ENCODE peak calls at places on chromosomes 7 and 10, in eight cellular contexts. One of them, this sample, is unnamed.
A peak's percentile ranks its signal among the peaks of the same experiment; 100 is the strongest.

GRCh38 chr7:78558571-78558970 is 760.0 kb downstream of the PHTF2 start:
- DNase-seq in transverse colon: no peak
- DNase-seq in tibial nerve: no peak
- DNase-seq in ovary: no peak
- DNase-seq in stomach: no peak
- DNase-seq in sigmoid colon: no peak
- DNase-seq in HepG2: no peak
- DNase-seq in suprapubic skin: no peak
- DNase-seq in this sample: no peak

GRCh38 chr10:119026301-119027110 is 3.0 kb upstream of the NANOS1 start:
- DNase-seq in stomach: no peak
- DNase-seq in transverse colon: no peak
- DNase-seq in sigmoid colon: no peak
- DNase-seq in HepG2: no peak
- DNase-seq in tibial nerve: no peak
- DNase-seq in ovary: no peak
- DNase-seq in suprapubic skin: no peak
- DNase-seq in this sample: peak; percentile 92

GRCh38 chr10:51389415-51390342 is 309.7 kb downstream of the CSTF2T start:
- DNase-seq in stomach: peak; percentile 46
- DNase-seq in tibial nerve: no peak
- DNase-seq in suprapubic skin: no peak
- DNase-seq in HepG2: peak; percentile 32
- DNase-seq in ovary: peak; percentile 20
- DNase-seq in sigmoid colon: no peak
- DNase-seq in transverse colon: peak; percentile 74
- DNase-seq in this sample: no peak

GRCh38 chr10:520402-520787 is 169.1 kb downstream of the DIP2C start:
- DNase-seq in stomach: no peak
- DNase-seq in HepG2: no peak
- DNase-seq in tibial nerve: no peak
- DNase-seq in ovary: peak; percentile 57
- DNase-seq in suprapubic skin: no peak
- DNase-seq in sigmoid colon: peak; percentile 77
- DNase-seq in transverse colon: no peak
- DNase-seq in this sample: no peak

GRCh38 chr7:2355079-2356008 is 717 bp downstream of the EIF3B start:
- DNase-seq in sigmoid colon: no peak
- DNase-seq in tibial nerve: no peak
- DNase-seq in transverse colon: peak; percentile 19
- DNase-seq in HepG2: no peak
- DNase-seq in ovary: no peak
- DNase-seq in suprapubic skin: no peak
- DNase-seq in stomach: no peak
- DNase-seq in this sample: no peak

GRCh38 chr7:125126376-125126775 is 196.8 kb upstream of the POT1 start:
- DNase-seq in tibial nerve: no peak
- DNase-seq in HepG2: no peak
- DNase-seq in sigmoid colon: no peak
- DNase-seq in suprapubic skin: no peak
- DNase-seq in ovary: no peak
- DNase-seq in stomach: no peak
- DNase-seq in transverse colon: no peak
- DNase-seq in this sample: no peak

GRCh38 chr7:47497367-47498096 is 84.4 kb downstream of the TNS3 start:
- DNase-seq in transverse colon: no peak
- DNase-seq in sigmoid colon: no peak
- DNase-seq in suprapubic skin: no peak
- DNase-seq in ovary: no peak
- DNase-seq in tibial nerve: no peak
- DNase-seq in stomach: no peak
- DNase-seq in HepG2: no peak
- DNase-seq in this sample: no peak

GRCh38 chr10:71396714-71397339 is at the start of gene CDH23:
- DNase-seq in tibial nerve: no peak
- DNase-seq in suprapubic skin: no peak
- DNase-seq in transverse colon: peak; percentile 38
- DNase-seq in HepG2: no peak
- DNase-seq in sigmoid colon: peak; percentile 70
- DNase-seq in ovary: peak; percentile 78
- DNase-seq in stomach: peak; percentile 35
- DNase-seq in this sample: no peak

GRCh38 chr10:8677642-8678041 is 623.2 kb downstream of the GATA3 start:
- DNase-seq in sigmoid colon: no peak
- DNase-seq in tibial nerve: no peak
- DNase-seq in stomach: no peak
- DNase-seq in transverse colon: no peak
- DNase-seq in ovary: no peak
- DNase-seq in HepG2: no peak
- DNase-seq in suprapubic skin: no peak
- DNase-seq in this sample: no peak

GRCh38 chr10:66180651-66181318 is 745.1 kb upstream of the LRRTM3 start:
- DNase-seq in ovary: no peak
- DNase-seq in stomach: no peak
- DNase-seq in tibial nerve: no peak
- DNase-seq in transverse colon: no peak
- DNase-seq in suprapubic skin: no peak
- DNase-seq in sigmoid colon: no peak
- DNase-seq in HepG2: peak; percentile 52
- DNase-seq in this sample: no peak

GRCh38 chr7:91953618-91954017 is 13.0 kb downstream of the AKAP9 start:
- DNase-seq in stomach: no peak
- DNase-seq in ovary: no peak
- DNase-seq in suprapubic skin: no peak
- DNase-seq in transverse colon: no peak
- DNase-seq in tibial nerve: no peak
- DNase-seq in HepG2: peak; percentile 10
- DNase-seq in sigmoid colon: no peak
- DNase-seq in this sample: no peak

GRCh38 chr10:131843089-131843595 is 57.7 kb upstream of the PPP2R2D start:
- DNase-seq in stomach: no peak
- DNase-seq in transverse colon: no peak
- DNase-seq in sigmoid colon: peak; percentile 27
- DNase-seq in tibial nerve: no peak
- DNase-seq in HepG2: no peak
- DNase-seq in ovary: no peak
- DNase-seq in suprapubic skin: no peak
- DNase-seq in this sample: no peak

GRCh38 chr10:101120884-101121660 is 10.0 kb upstream of the TLX1 start:
- DNase-seq in sigmoid colon: no peak
- DNase-seq in suprapubic skin: no peak
- DNase-seq in stomach: peak; percentile 51
- DNase-seq in transverse colon: peak; percentile 74
- DNase-seq in HepG2: no peak
- DNase-seq in tibial nerve: no peak
- DNase-seq in ovary: no peak
- DNase-seq in this sample: no peak

GRCh38 chr10:49080071-49080470 is 35.3 kb downstream of the VSTM4 start:
- DNase-seq in suprapubic skin: no peak
- DNase-seq in stomach: no peak
- DNase-seq in tibial nerve: no peak
- DNase-seq in sigmoid colon: no peak
- DNase-seq in ovary: peak; percentile 60
- DNase-seq in transverse colon: no peak
- DNase-seq in HepG2: no peak
- DNase-seq in this sample: no peak

GRCh38 chr10:11264481-11265044 is 246.9 kb downstream of the CELF2 start:
- DNase-seq in suprapubic skin: no peak
- DNase-seq in stomach: no peak
- DNase-seq in transverse colon: no peak
- DNase-seq in sigmoid colon: no peak
- DNase-seq in tibial nerve: no peak
- DNase-seq in ovary: no peak
- DNase-seq in HepG2: no peak
- DNase-seq in this sample: no peak

GRCh38 chr10:11272915-11273389 is 255.3 kb downstream of the CELF2 start:
- DNase-seq in suprapubic skin: no peak
- DNase-seq in transverse colon: no peak
- DNase-seq in stomach: no peak
- DNase-seq in sigmoid colon: no peak
- DNase-seq in HepG2: no peak
- DNase-seq in ovary: no peak
- DNase-seq in tibial nerve: no peak
- DNase-seq in this sample: no peak

GRCh38 chr10:11265486-11265885 is 247.8 kb downstream of the CELF2 start:
- DNase-seq in ovary: no peak
- DNase-seq in suprapubic skin: no peak
- DNase-seq in transverse colon: no peak
- DNase-seq in HepG2: no peak
- DNase-seq in stomach: no peak
- DNase-seq in tibial nerve: no peak
- DNase-seq in sigmoid colon: no peak
- DNase-seq in this sample: no peak

GRCh38 chr10:11270858-11271179 is 253.1 kb downstream of the CELF2 start:
- DNase-seq in tibial nerve: no peak
- DNase-seq in HepG2: no peak
- DNase-seq in transverse colon: no peak
- DNase-seq in ovary: no peak
- DNase-seq in sigmoid colon: no peak
- DNase-seq in stomach: no peak
- DNase-seq in suprapubic skin: no peak
- DNase-seq in this sample: no peak

DNA sequence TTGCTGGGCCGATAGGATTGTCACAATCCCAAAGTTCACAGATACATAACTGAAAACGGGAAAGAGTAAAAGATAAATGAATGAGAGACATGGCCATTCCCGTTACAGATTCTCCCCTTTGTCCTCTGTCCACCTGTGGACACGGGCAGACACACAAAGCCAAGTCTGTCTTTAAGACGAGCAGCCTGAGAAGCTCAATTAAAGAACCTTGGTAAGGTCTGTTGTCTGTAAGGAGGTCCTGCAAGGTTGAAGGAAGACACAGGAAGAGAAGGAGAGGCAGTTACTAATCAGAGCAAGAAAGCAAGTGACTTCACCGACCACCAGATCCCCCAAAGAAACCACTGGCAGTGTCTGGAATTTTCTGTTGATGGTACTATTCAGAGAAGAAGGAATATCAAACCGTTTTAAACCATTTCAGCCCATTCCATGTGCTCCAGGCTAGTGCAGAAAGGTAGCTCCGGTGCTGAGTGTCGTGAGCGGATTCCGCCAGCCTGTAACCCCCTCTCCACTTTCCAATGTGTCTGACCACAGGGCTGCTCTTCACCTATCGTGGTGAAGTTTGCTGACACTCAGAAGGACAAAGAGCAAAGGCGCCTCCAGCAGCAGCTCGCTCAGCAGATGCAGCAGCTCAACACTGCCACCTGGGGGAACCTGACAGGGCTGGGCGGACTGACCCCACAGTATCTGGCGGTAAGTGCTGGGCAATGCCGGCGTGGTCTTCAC is 252.6 kb downstream of the CELF2 start:
- DNase-seq in sigmoid colon: peak; percentile 84
- DNase-seq in stomach: peak; percentile 74
- DNase-seq in HepG2: peak; percentile 61
- DNase-seq in transverse colon: peak; percentile 75
- DNase-seq in suprapubic skin: no peak
- DNase-seq in tibial nerve: peak; percentile 71
- DNase-seq in ovary: peak; percentile 78
- DNase-seq in this sample: no peak
- TF ChIP-seq POLR2A in sigmoid colon: no peak
- TF ChIP-seq POLR2A in stomach: no peak
- TF ChIP-seq POLR2A in HepG2: no peak
- TF ChIP-seq POLR2A in transverse colon: no peak
- TF ChIP-seq POLR2A in suprapubic skin: no peak
- TF ChIP-seq POLR2A in tibial nerve: no peak
- TF ChIP-seq POLR2A in ovary: no peak
- TF ChIP-seq POLR2A in this sample: no peak

GRCh38 chr7:105131033-105131656 is 117.1 kb downstream of the KMT2E start:
- DNase-seq in suprapubic skin: no peak
- DNase-seq in HepG2: no peak
- DNase-seq in ovary: no peak
- DNase-seq in stomach: no peak
- DNase-seq in transverse colon: no peak
- DNase-seq in sigmoid colon: no peak
- DNase-seq in tibial nerve: no peak
- DNase-seq in this sample: peak; percentile 17
- TF ChIP-seq EP300 in suprapubic skin: no peak
- TF ChIP-seq EP300 in HepG2: no peak
- TF ChIP-seq EP300 in ovary: no peak
- TF ChIP-seq EP300 in stomach: no peak
- TF ChIP-seq EP300 in transverse colon: no peak
- TF ChIP-seq EP300 in sigmoid colon: no peak
- TF ChIP-seq EP300 in tibial nerve: no peak
- TF ChIP-seq EP300 in this sample: no peak

GRCh38 chr7:140922741-140923345 is 1.9 kb downstream of the BRAF start:
- DNase-seq in stomach: no peak
- DNase-seq in HepG2: no peak
- DNase-seq in transverse colon: no peak
- DNase-seq in tibial nerve: no peak
- DNase-seq in sigmoid colon: no peak
- DNase-seq in suprapubic skin: no peak
- DNase-seq in ovary: no peak
- DNase-seq in this sample: no peak

GRCh38 chr7:140924821-140925421 is at the start of gene BRAF:
- DNase-seq in tibial nerve: peak; percentile 82
- DNase-seq in ovary: peak; percentile 89
- DNase-seq in stomach: peak; percentile 93
- DNase-seq in sigmoid colon: peak; percentile 95
- DNase-seq in suprapubic skin: peak; percentile 94
- DNase-seq in transverse colon: peak; percentile 95
- DNase-seq in HepG2: peak; percentile 23
- DNase-seq in this sample: peak; percentile 96

GRCh38 chr7:140923358-140924006 is 1.2 kb downstream of the BRAF start:
- DNase-seq in transverse colon: no peak
- DNase-seq in HepG2: no peak
- DNase-seq in sigmoid colon: no peak
- DNase-seq in suprapubic skin: no peak
- DNase-seq in ovary: no peak
- DNase-seq in stomach: no peak
- DNase-seq in tibial nerve: no peak
- DNase-seq in this sample: no peak

GRCh38 chr7:140926021-140926812 is 1.5 kb upstream of the BRAF start:
- DNase-seq in suprapubic skin: no peak
- DNase-seq in ovary: no peak
- DNase-seq in stomach: no peak
- DNase-seq in HepG2: no peak
- DNase-seq in sigmoid colon: no peak
- DNase-seq in transverse colon: no peak
- DNase-seq in tibial nerve: no peak
- DNase-seq in this sample: no peak

GRCh38 chr7:140924019-140924820 is 509 bp downstream of the BRAF start:
- DNase-seq in transverse colon: peak; percentile 79
- DNase-seq in ovary: peak; percentile 74
- DNase-seq in suprapubic skin: peak; percentile 90
- DNase-seq in stomach: peak; percentile 75
- DNase-seq in HepG2: peak; percentile 65
- DNase-seq in sigmoid colon: peak; percentile 88
- DNase-seq in tibial nerve: peak; percentile 51
- DNase-seq in this sample: peak; percentile 94
- TF ChIP-seq POLR2A in transverse colon: no peak
- TF ChIP-seq POLR2A in ovary: no peak
- TF ChIP-seq POLR2A in suprapubic skin: no peak
- TF ChIP-seq POLR2A in stomach: no peak
- TF ChIP-seq POLR2A in HepG2: peak; percentile 46
- TF ChIP-seq POLR2A in sigmoid colon: no peak
- TF ChIP-seq POLR2A in tibial nerve: peak; percentile 4
- TF ChIP-seq POLR2A in this sample: no peak

DNA sequence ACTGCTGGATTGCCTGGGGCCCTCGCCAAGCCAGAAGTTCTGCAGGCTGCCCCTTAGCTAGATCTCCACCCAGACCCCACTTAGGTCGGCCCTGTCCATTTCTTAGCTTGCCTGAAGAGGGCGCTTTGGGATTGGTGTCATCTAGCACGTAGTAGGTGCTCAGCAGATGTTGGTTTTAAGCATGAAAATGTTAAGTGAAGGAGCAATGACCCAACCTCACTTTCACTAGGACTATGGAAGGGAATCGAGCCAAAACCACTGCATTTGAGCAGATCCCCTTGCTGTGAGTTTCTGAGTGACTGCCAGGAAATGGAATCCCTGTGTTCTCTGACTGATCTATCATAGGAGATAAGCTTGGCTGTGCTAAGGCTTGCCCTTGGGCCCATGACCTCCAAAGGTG is 131.7 kb upstream of the EEPD1 start:
- DNase-seq in ovary: no peak
- DNase-seq in HepG2: no peak
- DNase-seq in transverse colon: no peak
- DNase-seq in sigmoid colon: no peak
- DNase-seq in suprapubic skin: no peak
- DNase-seq in stomach: no peak
- DNase-seq in tibial nerve: no peak
- DNase-seq in this sample: no peak
- TF ChIP-seq EP300 in ovary: no peak
- TF ChIP-seq EP300 in HepG2: no peak
- TF ChIP-seq EP300 in transverse colon: no peak
- TF ChIP-seq EP300 in sigmoid colon: no peak
- TF ChIP-seq EP300 in suprapubic skin: no peak
- TF ChIP-seq EP300 in stomach: no peak
- TF ChIP-seq EP300 in tibial nerve: no peak
- TF ChIP-seq EP300 in this sample: no peak

This sample was measured in esophagus muscularis mucosa.